ENCODE peak calls at places on chromosomes 6 and 20, in five cellular contexts. T is IMR-90, M is sigmoid colon, J is tibial nerve, R is K562. O is an unnamed sample.

GRCh38 chr6:138833819-138834539 is 38.1 kb downstream of the ECT2L start:
- DNase-seq in T (no peak), J (no peak), M (no peak), R (no peak), O (no peak)

GRCh38 chr6:36227379-36228344 is 31.1 kb downstream of the BRPF3 start:
- DNase-seq in J (no peak), T (no peak), R (no peak), M (peak; percentile 21), O (peak; percentile 21)

GRCh38 chr6:9583946-9584345 is 830.9 kb downstream of the TFAP2A start:
- DNase-seq in M (no peak), J (no peak), T (no peak), R (no peak), O (peak; percentile 4)

GRCh38 chr6:109172096-109172495 is 76.8 kb downstream of the CEP57L1 start:
- DNase-seq in T (no peak), J (no peak), M (no peak), R (no peak), O (no peak)

GRCh38 chr6:25585225-25585624 is 66.8 kb upstream of the SCGN start:
- DNase-seq in R (no peak), T (no peak), J (no peak), M (no peak), O (no peak)

GRCh38 chr20:11366660-11367059 is 551.0 kb upstream of the BTBD3 start:
- DNase-seq in R (no peak), J (no peak), T (peak; percentile 96), M (no peak), O (no peak)

GRCh38 chr6:51846531-51846930 is 240.9 kb downstream of the PKHD1 start:
- DNase-seq in J (no peak), M (no peak), T (no peak), R (no peak), O (no peak)

GRCh38 chr6:35078896-35079295 is 62.2 kb downstream of the TCP11 start:
- DNase-seq in T (no peak), M (no peak), R (no peak), J (no peak), O (no peak)

GRCh38 chr6:170089937-170090335 is 200.9 kb downstream of the DLL1 start:
- DNase-seq in T (no peak), J (no peak), R (no peak), M (peak; percentile 56), O (no peak)

GRCh38 chr6:88780714-88781389 is 182.6 kb downstream of the RNGTT start:
- DNase-seq in T (peak; percentile 70), M (peak; percentile 65), R (peak; percentile 46), J (peak; percentile 22), O (peak; percentile 67)

GRCh38 chr6:53928641-53929339 is 134.0 kb downstream of the LRRC1 start:
- DNase-seq in T (peak; percentile 25), J (no peak), R (no peak), M (no peak), O (peak; percentile 94)

GRCh38 chr20:50284811-50285375 is 94.3 kb downstream of the CEBPB start:
- DNase-seq in R (no peak), M (peak; percentile 71), T (no peak), J (no peak), O (no peak)

GRCh38 chr6:77551135-77551534 is 87.8 kb upstream of the HTR1B start:
- DNase-seq in J (no peak), T (no peak), M (no peak), R (no peak), O (no peak)

GRCh38 chr20:59078231-59078630 is 35.6 kb upstream of the PRELID3B start:
- DNase-seq in J (no peak), M (no peak), T (no peak), R (no peak), O (no peak)

GRCh38 chr6:2893276-2893675 is 9.8 kb downstream of the SERPINB9 start:
- DNase-seq in J (no peak), M (no peak), T (no peak), R (no peak), O (no peak)

GRCh38 chr6:13811627-13812358 is 2.6 kb downstream of the MCUR1 start:
- DNase-seq in R (no peak), T (no peak), J (peak; percentile 9), M (no peak), O (no peak)

GRCh38 chr20:44841955-44842354 is 31.6 kb upstream of the RIMS4 start:
- DNase-seq in M (no peak), J (no peak), T (no peak), R (no peak), O (no peak)

GRCh38 chr20:43536041-43536816 is 22.6 kb upstream of the SGK2 start:
- DNase-seq in R (no peak), M (no peak), T (no peak), J (no peak), O (no peak)

GRCh38 chr6:1001655-1002349 is 308.9 kb upstream of the EXOC2 start:
- DNase-seq in R (no peak), M (no peak), J (no peak), T (no peak), O (no peak)

GRCh38 chr6:108927927-108928326 is 79.7 kb downstream of the ARMC2 start:
- DNase-seq in R (no peak), M (no peak), T (no peak), J (no peak), O (no peak)

GRCh38 chr6:24520929-24521546 is 26.3 kb downstream of the ALDH5A1 start:
- DNase-seq in J (no peak), M (no peak), R (peak; percentile 71), T (peak; percentile 19), O (peak; percentile 28)

GRCh38 chr6:118725944-118726343 is 74.6 kb upstream of the CEP85L start:
- DNase-seq in J (no peak), T (no peak), R (no peak), M (no peak), O (no peak)

GRCh38 chr6:46103437-46103836 is 26.4 kb upstream of the ENPP4 start:
- DNase-seq in R (no peak), T (no peak), M (no peak), J (no peak), O (no peak)

GRCh38 chr20:38961530-38962043 is 557 bp upstream of the DHX35 start:
- DNase-seq in R (no peak), T (no peak), M (no peak), J (no peak), O (no peak)

GRCh38 chr20:38963745-38964144 is 1.6 kb downstream of the DHX35 start:
- DNase-seq in R (no peak), M (no peak), J (no peak), T (no peak), O (no peak)

GRCh38 chr20:38965264-38965663 is 3.1 kb downstream of the DHX35 start:
- DNase-seq in T (no peak), J (no peak), R (no peak), M (no peak), O (no peak)

GRCh38 chr20:38962898-38963484 is 847 bp downstream of the DHX35 start:
- DNase-seq in T (no peak), M (no peak), R (no peak), J (peak; percentile 18), O (no peak)

GRCh38 chr20:38962044-38962897 is at the start of gene DHX35:
- DNase-seq in M (peak; percentile 99), J (peak; percentile 98), T (peak; percentile 94), R (peak; percentile 99), O (peak; percentile 97)
- TF ChIP-seq POLR2A in M (peak; percentile 25), J (no peak), T (peak; percentile 31), R (peak; percentile 90), O (peak; percentile 72)

DNA sequence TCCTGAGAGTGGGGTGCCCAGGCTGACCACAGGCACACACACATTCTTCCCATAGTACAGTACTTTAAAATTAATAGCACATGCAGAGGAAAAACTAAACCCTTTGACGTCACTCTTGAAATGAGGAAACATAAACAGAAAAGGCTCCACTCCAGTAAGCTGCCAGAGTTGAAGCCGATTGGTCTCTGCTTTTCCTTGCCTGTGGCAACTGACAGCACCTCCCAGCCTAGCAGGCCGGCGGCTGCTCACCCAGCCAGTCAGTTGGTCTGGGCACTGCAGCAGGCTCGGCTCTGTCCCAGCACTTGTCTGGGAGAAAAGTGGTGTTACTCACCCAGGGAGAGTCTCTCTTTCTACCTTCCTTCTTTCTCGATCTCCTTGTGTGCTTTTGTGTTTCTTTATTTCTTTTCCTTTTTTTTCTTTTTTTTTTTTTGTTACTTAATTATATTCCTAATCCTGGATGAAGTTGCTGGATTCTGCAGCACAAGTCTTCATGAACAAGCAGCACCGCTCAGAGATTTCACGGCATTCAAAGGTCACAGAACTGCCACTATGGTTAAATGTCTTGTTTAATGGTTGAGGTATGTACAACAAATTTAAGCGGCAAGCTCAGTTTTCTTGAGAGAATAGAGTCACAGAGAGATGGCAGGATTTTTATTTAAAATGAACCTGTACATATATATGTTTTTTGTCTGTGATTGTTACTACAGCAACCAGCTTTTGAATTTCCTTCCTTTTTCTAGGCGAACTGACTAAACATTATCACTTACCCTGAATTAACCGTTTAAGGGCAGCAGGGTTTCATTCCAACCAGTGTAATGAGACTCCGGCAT is at the start of gene PDE7B:
- DNase-seq in T (peak; percentile 99), R (no peak), J (peak; percentile 74), M (peak; percentile 90), O (peak; percentile 89)
- TF ChIP-seq POLR2A in T (peak; percentile 99), R (no peak), J (peak; percentile 59), M (peak; percentile 54), O (no peak)

GRCh38 chr6:41053056-41053455 is at the start of gene APOBEC2:
- DNase-seq in T (no peak), M (peak; percentile 75), J (no peak), R (no peak), O (no peak)
- TF ChIP-seq POLR2A in T (no peak), M (no peak), J (no peak), R (no peak), O (no peak)

DNA sequence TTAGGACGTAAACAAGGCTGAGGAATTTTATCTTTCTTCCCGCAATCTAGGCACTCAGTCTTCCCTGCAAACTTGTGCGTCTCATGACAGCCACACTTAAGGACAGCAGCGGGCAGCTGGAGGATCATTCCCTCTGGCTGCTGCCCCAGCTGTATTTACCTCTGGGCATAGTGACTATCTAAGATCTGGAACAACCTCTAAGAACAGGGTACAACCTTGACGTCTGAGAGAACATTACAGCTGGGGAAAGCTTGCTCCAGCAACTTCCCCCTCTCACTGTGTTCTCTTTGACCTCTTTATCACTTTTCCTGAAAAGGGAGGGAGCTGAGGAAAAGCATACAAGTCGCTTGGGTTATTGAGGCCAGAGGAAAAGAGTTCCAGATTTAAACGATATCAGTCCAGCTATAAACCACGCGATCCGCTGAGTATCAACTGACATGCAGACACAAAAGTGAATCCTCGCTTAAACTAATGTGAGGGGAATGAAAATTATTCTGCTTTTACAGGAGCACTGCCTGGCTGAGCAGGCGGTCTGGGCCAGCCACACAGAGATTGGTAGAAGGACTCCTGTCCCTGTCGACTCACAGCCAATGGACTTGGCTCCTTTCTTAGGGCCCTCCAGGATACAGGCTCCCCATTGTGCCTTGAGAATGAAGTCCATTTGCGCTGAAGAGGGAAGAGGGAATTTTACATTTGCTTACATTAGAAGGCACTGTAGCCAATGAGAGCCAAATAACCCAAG is 153.3 kb downstream of the QRSL1 start:
- DNase-seq in M (no peak), R (no peak), T (no peak), J (no peak), O (no peak)
- TF ChIP-seq POLR2A in M (no peak), R (no peak), T (no peak), J (no peak), O (no peak)

GRCh38 chr6:112903361-112903760 is 556.2 kb downstream of the RFPL4B start:
- DNase-seq in J (no peak), M (no peak), R (no peak), T (no peak), O (no peak)

GRCh38 chr6:112899541-112899940 is 552.4 kb downstream of the RFPL4B start:
- DNase-seq in M (no peak), R (no peak), J (no peak), T (peak; percentile 33), O (peak; percentile 77)
- TF ChIP-seq POLR2A in M (no peak), R (no peak), J (no peak), T (no peak), O (no peak)

GRCh38 chr6:148508401-148509151 is 165.9 kb downstream of the SASH1 start:
- DNase-seq in M (no peak), T (peak; percentile 83), J (no peak), R (no peak), O (peak; percentile 54)
- TF ChIP-seq POLR2A in M (no peak), T (no peak), J (peak; percentile 46), R (no peak), O (no peak)

O was measured in endothelial cell of umbilical vein.